ENCODE peak calls at places on chromosome 21, in four cellular contexts. One of them, this sample, is unnamed.

GRCh38 chr21:44012474-44013379 is 618 bp downstream of the TRAPPC10 start:
- DNase-seq in K562: peak
- DNase-seq in GM12878: peak
- DNase-seq in HepG2: peak
- DNase-seq in this sample: peak

GRCh38 chr21:43811262-43812105 is 22.1 kb downstream of the RRP1 start:
- DNase-seq in K562: no peak
- DNase-seq in GM12878: no peak
- DNase-seq in HepG2: no peak
- DNase-seq in this sample: no peak

GRCh38 chr21:21332492-21332891 is 334.3 kb downstream of the NCAM2 start:
- DNase-seq in K562: no peak
- DNase-seq in GM12878: no peak
- DNase-seq in HepG2: no peak
- DNase-seq in this sample: no peak

GRCh38 chr21:44702111-44702972 is 5.4 kb downstream of the KRTAP10-12 start:
- DNase-seq in K562: no peak
- DNase-seq in GM12878: no peak
- DNase-seq in HepG2: no peak
- DNase-seq in this sample: no peak

GRCh38 chr21:43196789-43197188 is 28.0 kb downstream of the CRYAA start:
- DNase-seq in K562: no peak
- DNase-seq in GM12878: no peak
- DNase-seq in HepG2: no peak
- DNase-seq in this sample: no peak

GRCh38 chr21:31780944-31781343 is 49.0 kb upstream of the SCAF4 start:
- DNase-seq in K562: no peak
- DNase-seq in GM12878: no peak
- DNase-seq in HepG2: peak
- DNase-seq in this sample: no peak

GRCh38 chr21:26127918-26128317 is 42.7 kb downstream of the APP start:
- DNase-seq in K562: no peak
- DNase-seq in GM12878: no peak
- DNase-seq in HepG2: no peak
- DNase-seq in this sample: no peak

GRCh38 chr21:33866851-33867250 is 48.8 kb downstream of the ATP5PO start:
- DNase-seq in K562: no peak
- DNase-seq in GM12878: no peak
- DNase-seq in HepG2: no peak
- DNase-seq in this sample: no peak

GRCh38 chr21:25396135-25396711 is 211.1 kb downstream of the MRPL39 start:
- DNase-seq in K562: no peak
- DNase-seq in GM12878: peak
- DNase-seq in HepG2: no peak
- DNase-seq in this sample: no peak

GRCh38 chr21:42317826-42318746 is 2.9 kb upstream of the TFF3 start:
- DNase-seq in K562: no peak
- DNase-seq in GM12878: no peak
- DNase-seq in HepG2: no peak
- DNase-seq in this sample: no peak

GRCh38 chr21:17118638-17119384 is 394.0 kb upstream of the CXADR start:
- DNase-seq in K562: no peak
- DNase-seq in GM12878: no peak
- DNase-seq in HepG2: no peak
- DNase-seq in this sample: no peak

GRCh38 chr21:36804867-36805611 is 106.1 kb downstream of the SIM2 start:
- DNase-seq in K562: no peak
- DNase-seq in GM12878: no peak
- DNase-seq in HepG2: no peak
- DNase-seq in this sample: no peak

GRCh38 chr21:42367379-42368165 is 1.2 kb upstream of the TFF1 start:
- DNase-seq in K562: no peak
- DNase-seq in GM12878: no peak
- DNase-seq in HepG2: no peak
- DNase-seq in this sample: no peak

GRCh38 chr21:33736569-33736968 is 94.3 kb downstream of the ITSN1 start:
- DNase-seq in K562: no peak
- DNase-seq in GM12878: no peak
- DNase-seq in HepG2: no peak
- DNase-seq in this sample: no peak

GRCh38 chr21:30391615-30392014 is 4.2 kb upstream of the KRTAP13-1 start:
- DNase-seq in K562: no peak
- DNase-seq in GM12878: no peak
- DNase-seq in HepG2: no peak
- DNase-seq in this sample: no peak

GRCh38 chr21:43352568-43353281 is 74.2 kb downstream of the SIK1 start:
- DNase-seq in K562: peak
- DNase-seq in GM12878: peak
- DNase-seq in HepG2: no peak
- DNase-seq in this sample: peak

GRCh38 chr21:14767192-14767852 is 221.2 kb upstream of the SAMSN1 start:
- DNase-seq in K562: no peak
- DNase-seq in GM12878: no peak
- DNase-seq in HepG2: no peak
- DNase-seq in this sample: no peak

GRCh38 chr21:30102881-30103280 is 63.7 kb downstream of the CLDN17 start:
- DNase-seq in K562: no peak
- DNase-seq in GM12878: no peak
- DNase-seq in HepG2: no peak
- DNase-seq in this sample: no peak

GRCh38 chr21:45326169-45326833 is 38.6 kb upstream of the POFUT2 start:
- DNase-seq in K562: no peak
- DNase-seq in GM12878: no peak
- DNase-seq in HepG2: no peak
- DNase-seq in this sample: no peak

GRCh38 chr21:26842976-26843911 is 2.0 kb downstream of the ADAMTS1 start:
- DNase-seq in K562: no peak
- DNase-seq in GM12878: no peak
- DNase-seq in HepG2: no peak
- DNase-seq in this sample: no peak

GRCh38 chr21:25837545-25838263 is 102.9 kb downstream of the GABPA start:
- DNase-seq in K562: no peak
- DNase-seq in GM12878: no peak
- DNase-seq in HepG2: no peak
- DNase-seq in this sample: no peak

GRCh38 chr21:27572681-27573080 is 605.8 kb upstream of the ADAMTS5 start:
- DNase-seq in K562: no peak
- DNase-seq in GM12878: no peak
- DNase-seq in HepG2: no peak
- DNase-seq in this sample: no peak

GRCh38 chr21:16794944-16795343 is 717.9 kb upstream of the CXADR start:
- DNase-seq in K562: no peak
- DNase-seq in GM12878: no peak
- DNase-seq in HepG2: peak
- DNase-seq in this sample: peak

GRCh38 chr21:45600248-45600647 is 43.3 kb upstream of the PCBP3 start:
- DNase-seq in K562: no peak
- DNase-seq in GM12878: no peak
- DNase-seq in HepG2: no peak
- DNase-seq in this sample: no peak

GRCh38 chr21:46183910-46184624 is at the start of gene SPATC1L:
- DNase-seq in K562: peak
- DNase-seq in GM12878: peak
- DNase-seq in HepG2: peak
- DNase-seq in this sample: no peak

GRCh38 chr21:45255381-45256020 is 32.2 kb downstream of the POFUT2 start:
- DNase-seq in K562: peak
- DNase-seq in GM12878: no peak
- DNase-seq in HepG2: peak
- DNase-seq in this sample: no peak

GRCh38 chr21:42650033-42650370 is 3.4 kb upstream of the PDE9A start:
- DNase-seq in K562: no peak
- DNase-seq in GM12878: no peak
- DNase-seq in HepG2: no peak
- DNase-seq in this sample: no peak

GRCh38 chr21:17352937-17353655 is 159.7 kb upstream of the CXADR start:
- DNase-seq in K562: no peak
- DNase-seq in GM12878: no peak
- DNase-seq in HepG2: no peak
- DNase-seq in this sample: no peak

GRCh38 chr21:46265736-46266525 is 19.5 kb downstream of the MCM3AP start:
- DNase-seq in K562: no peak
- DNase-seq in GM12878: no peak
- DNase-seq in HepG2: no peak
- DNase-seq in this sample: no peak

GRCh38 chr21:27419153-27419552 is 452.3 kb upstream of the ADAMTS5 start:
- DNase-seq in K562: no peak
- DNase-seq in GM12878: no peak
- DNase-seq in HepG2: no peak
- DNase-seq in this sample: no peak

GRCh38 chr21:28636988-28637691 is 355.5 kb downstream of the LTN1 start:
- DNase-seq in K562: no peak
- DNase-seq in GM12878: no peak
- DNase-seq in HepG2: no peak
- DNase-seq in this sample: no peak

GRCh38 chr21:42218836-42219605 is at the start of gene ABCG1:
- DNase-seq in K562: peak
- DNase-seq in GM12878: no peak
- DNase-seq in HepG2: no peak
- DNase-seq in this sample: peak

DNA sequence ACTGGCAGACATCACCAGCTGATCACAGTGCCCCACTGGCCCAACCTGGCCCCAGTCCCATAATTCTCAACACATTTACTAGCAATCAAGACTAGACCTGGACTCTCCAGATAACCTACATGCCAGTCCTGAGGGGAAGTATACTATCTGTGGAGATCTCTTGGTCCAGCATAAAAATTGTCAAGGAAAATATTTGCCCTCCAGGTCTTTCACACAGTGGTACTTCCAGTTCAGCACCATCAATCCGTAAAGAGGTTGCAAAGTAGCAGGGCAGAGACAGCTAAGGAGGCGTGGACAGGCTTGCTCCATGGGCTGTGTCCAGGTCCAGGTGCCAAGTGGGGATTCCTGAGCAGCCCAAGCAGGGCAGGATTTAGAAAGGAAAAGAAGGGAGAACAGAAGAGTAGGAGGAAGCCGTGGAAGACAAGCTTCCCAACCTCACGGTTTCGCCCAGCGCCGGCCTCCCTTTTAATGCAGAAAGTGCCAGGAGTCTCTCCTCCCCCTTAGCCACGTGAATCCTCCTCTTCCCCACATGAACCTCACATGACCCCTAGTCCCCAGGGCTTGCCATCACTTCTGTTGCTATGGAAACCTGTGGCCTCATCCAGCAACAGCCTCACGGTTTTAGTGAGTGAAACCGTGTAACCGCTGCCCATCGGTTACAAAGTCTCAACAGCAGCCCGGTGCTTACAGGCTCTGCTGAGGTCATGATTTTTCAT is 143.5 kb upstream of the BACE2 start:
- DNase-seq in K562: no peak
- DNase-seq in GM12878: no peak
- DNase-seq in HepG2: no peak
- DNase-seq in this sample: no peak
- TF ChIP-seq RAD21 in K562: no peak
- TF ChIP-seq RAD21 in GM12878: no peak
- TF ChIP-seq RAD21 in HepG2: no peak
- TF ChIP-seq RAD21 in this sample: no peak

DNA sequence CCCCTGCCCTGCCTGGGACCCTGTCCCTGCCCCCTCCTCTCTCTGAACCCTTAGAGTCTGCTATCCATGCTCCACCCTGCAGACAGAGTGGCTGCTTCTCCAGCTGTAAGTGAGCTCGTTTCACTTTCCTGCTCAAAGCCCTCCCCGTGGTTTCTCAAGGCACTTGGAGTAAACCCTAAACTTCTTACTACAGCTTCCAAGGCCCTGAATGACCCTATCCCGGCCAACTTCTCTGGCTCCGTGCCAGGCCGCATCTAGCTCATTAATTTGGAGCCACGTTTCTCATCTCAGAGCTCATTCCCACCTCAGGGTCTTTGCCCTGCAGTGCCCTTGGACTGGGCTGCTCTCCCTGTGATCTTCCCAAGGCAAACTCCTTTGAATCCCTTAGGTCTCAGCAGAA is 235.1 kb upstream of the RUNX1 start:
- DNase-seq in K562: no peak
- DNase-seq in GM12878: no peak
- DNase-seq in HepG2: no peak
- DNase-seq in this sample: no peak
- TF ChIP-seq POLR2AphosphoS2 in K562: no peak
- TF ChIP-seq POLR2AphosphoS2 in GM12878: no peak
- TF ChIP-seq POLR2AphosphoS2 in HepG2: no peak
- TF ChIP-seq POLR2AphosphoS2 in this sample: no peak

DNA sequence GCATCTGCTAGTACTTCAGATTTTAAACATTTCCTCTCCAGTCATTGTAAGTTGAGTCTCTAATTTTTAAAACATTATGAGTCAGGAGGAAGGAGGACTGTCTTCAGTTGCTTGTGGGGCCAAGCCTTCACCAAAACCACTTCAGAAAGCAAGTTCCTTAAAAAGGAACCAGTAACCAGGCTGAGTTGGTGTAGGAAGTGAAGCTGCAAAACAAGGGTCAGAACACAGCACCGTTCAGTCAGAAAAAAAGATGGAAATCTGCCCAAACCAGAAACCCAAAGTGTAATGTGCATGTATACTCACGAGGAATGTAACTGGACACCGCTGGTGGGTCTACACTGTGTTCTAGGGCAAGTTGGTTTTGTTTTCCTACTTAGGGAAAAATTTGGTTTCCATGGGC is 402.1 kb downstream of the SETD4 start:
- DNase-seq in K562: no peak
- DNase-seq in GM12878: no peak
- DNase-seq in HepG2: no peak
- DNase-seq in this sample: no peak
- TF ChIP-seq RAD21 in K562: no peak
- TF ChIP-seq RAD21 in GM12878: no peak
- TF ChIP-seq RAD21 in HepG2: no peak
- TF ChIP-seq RAD21 in this sample: no peak

GRCh38 chr21:35529141-35529863 is 480.2 kb upstream of the RUNX1 start:
- DNase-seq in K562: no peak
- DNase-seq in GM12878: no peak
- DNase-seq in HepG2: no peak
- DNase-seq in this sample: no peak
- TF ChIP-seq POLR2AphosphoS2 in K562: no peak
- TF ChIP-seq POLR2AphosphoS2 in GM12878: no peak
- TF ChIP-seq POLR2AphosphoS2 in HepG2: no peak
- TF ChIP-seq POLR2AphosphoS2 in this sample: no peak

This sample was measured in A549.